ENCODE peak calls at places on chromosomes 1 and 21, in four cellular contexts. Z, C, N and D are unnamed samples.

GRCh38 chr1:25658791-25659431 is 42.3 kb downstream of the MAN1C1 start:
- DNase-seq in C (no peak), Z (no peak), N (no peak), D (no peak)

GRCh38 chr21:34908424-34909055 is 140.6 kb downstream of the RUNX1 start:
- DNase-seq in N (peak; percentile 7), Z (no peak), C (no peak), D (no peak)

GRCh38 chr1:39214998-39215873 is 10.7 kb downstream of the MACF1 start:
- DNase-seq in C (peak; percentile 46), N (no peak), Z (no peak), D (no peak)

GRCh38 chr1:222196736-222197135 is 351.2 kb downstream of the HHIPL2 start:
- DNase-seq in C (no peak), Z (no peak), N (no peak), D (no peak)

GRCh38 chr1:247111636-247112478 is 7.7 kb upstream of the ZNF669 start:
- DNase-seq in Z (peak; percentile 50), C (peak; percentile 69), N (peak; percentile 83), D (peak; percentile 58)

GRCh38 chr1:232844791-232845190 is 39.6 kb downstream of the MAP10 start:
- DNase-seq in N (no peak), Z (no peak), C (peak; percentile 67), D (no peak)

GRCh38 chr1:201025571-201026002 is 2.1 kb upstream of the KIF21B start:
- DNase-seq in N (no peak), Z (no peak), C (peak; percentile 84), D (no peak)

GRCh38 chr21:34670220-34670961 is 1.6 kb downstream of the CLIC6 start:
- DNase-seq in N (no peak), Z (no peak), C (peak; percentile 18), D (no peak)

GRCh38 chr1:187114788-187115187 is 286.0 kb downstream of the PLA2G4A start:
- DNase-seq in N (no peak), C (no peak), Z (no peak), D (no peak)

GRCh38 chr1:234541281-234541975 is 62.4 kb upstream of the TARBP1 start:
- DNase-seq in Z (no peak), C (peak; percentile 20), N (no peak), D (no peak)

GRCh38 chr1:12618661-12619395 is 818 bp upstream of the DHRS3 start:
- DNase-seq in N (no peak), Z (no peak), C (peak; percentile 91), D (peak; percentile 52)

GRCh38 chr1:172902861-172903381 is 147.8 kb downstream of the TNFSF18 start:
- DNase-seq in Z (no peak), N (no peak), C (peak; percentile 86), D (no peak)

GRCh38 chr1:112298558-112298957 is 97.5 kb upstream of the CTTNBP2NL start:
- DNase-seq in N (peak; percentile 70), C (peak; percentile 56), Z (peak; percentile 43), D (peak; percentile 35)

GRCh38 chr1:240046000-240046399 is 45.7 kb upstream of the FMN2 start:
- DNase-seq in Z (no peak), N (no peak), C (no peak), D (no peak)

GRCh38 chr1:224340711-224341384 is 10.9 kb upstream of the NVL start:
- DNase-seq in C (peak; percentile 21), Z (peak; percentile 27), N (peak; percentile 63), D (peak; percentile 13)

GRCh38 chr21:45329261-45330074 is 41.8 kb upstream of the POFUT2 start:
- DNase-seq in C (no peak), Z (no peak), N (no peak), D (no peak)

GRCh38 chr1:107669996-107670395 is 295.0 kb downstream of the VAV3 start:
- DNase-seq in Z (no peak), C (no peak), N (peak; percentile 46), D (no peak)

GRCh38 chr1:116817582-116818064 is 63.4 kb downstream of the CD2 start:
- DNase-seq in N (peak; percentile 90), Z (peak; percentile 46), C (peak; percentile 42), D (peak; percentile 33)

GRCh38 chr1:38846210-38846609 is 13.4 kb downstream of the RRAGC start:
- DNase-seq in C (no peak), N (no peak), Z (no peak), D (no peak)

GRCh38 chr1:215002471-215002870 is 80.1 kb upstream of the KCNK2 start:
- DNase-seq in Z (no peak), N (no peak), C (peak; percentile 92), D (no peak)

GRCh38 chr21:45874716-45875415 is 106.7 kb upstream of the COL6A1 start:
- DNase-seq in Z (no peak), N (no peak), C (peak; percentile 98), D (no peak)

GRCh38 chr1:170445096-170445495 is 86.9 kb upstream of the GORAB start:
- DNase-seq in Z (no peak), N (no peak), C (peak; percentile 75), D (no peak)

GRCh38 chr1:177014325-177014724 is 150.2 kb downstream of the ASTN1 start:
- DNase-seq in N (no peak), Z (no peak), C (no peak), D (no peak)

GRCh38 chr1:113605099-113605498 is 154.2 kb downstream of the PHTF1 start:
- DNase-seq in C (no peak), N (no peak), Z (no peak), D (no peak)

GRCh38 chr1:13651279-13651678 is 48.7 kb upstream of the PRDM2 start:
- DNase-seq in C (no peak), Z (no peak), N (no peak), D (no peak)

GRCh38 chr1:76256289-76257223 is 182.0 kb downstream of the ST6GALNAC3 start:
- DNase-seq in C (no peak), Z (no peak), N (no peak), D (no peak)

GRCh38 chr1:152189657-152190442 is 30.8 kb upstream of the RPTN start:
- DNase-seq in N (peak; percentile 36), Z (no peak), C (peak; percentile 74), D (peak; percentile 71)

GRCh38 chr1:68213843-68214242 is 18.5 kb downstream of the WLS start:
- DNase-seq in Z (no peak), N (peak; percentile 77), C (peak; percentile 52), D (no peak)

GRCh38 chr1:9316080-9316444 is 23.4 kb downstream of the SPSB1 start:
- DNase-seq in Z (no peak), C (no peak), N (no peak), D (no peak)

GRCh38 chr1:10598088-10598712 is 123.5 kb downstream of the PEX14 start:
- DNase-seq in Z (no peak), N (peak; percentile 4), C (no peak), D (peak; percentile 20)

GRCh38 chr1:8817413-8818324 is at the start of gene RERE:
- DNase-seq in C (peak; percentile 92), Z (peak; percentile 96), N (peak; percentile 95), D (peak; percentile 95)

GRCh38 chr1:160987359-160988062 is 32.9 kb upstream of the ITLN2 start:
- DNase-seq in C (no peak), Z (no peak), N (no peak), D (no peak)

GRCh38 chr1:26405281-26405915 is 5.2 kb upstream of the LIN28A start:
- DNase-seq in C (peak; percentile 83), Z (no peak), N (no peak), D (no peak)